ENCODE peak calls at places on chromosomes 4 and X, in five cellular contexts. A is testis, G is endodermal cell, D is neural progenitor cell, B is upper lobe of right lung. M is an unnamed sample.

GRCh38 chr4:188596027-188596426 is 456.8 kb downstream of the TRIML1 start:
- DNase-seq in B (no peak), G (no peak), D (no peak), A (no peak), M (no peak)

GRCh38 chr4:120290553-120290952 is 223.9 kb upstream of the MAD2L1 start:
- DNase-seq in A (no peak), D (no peak), B (no peak), G (no peak), M (no peak)

GRCh38 chr4:159360549-159360948 is 257.7 kb downstream of the RAPGEF2 start:
- DNase-seq in A (no peak), G (no peak), B (no peak), D (no peak), M (no peak)

GRCh38 chrX:23493941-23494374 is 159.3 kb downstream of the PTCHD1 start:
- DNase-seq in G (no peak), A (no peak), D (no peak), B (no peak), M (no peak)

GRCh38 chrX:123739474-123739873 is 6.6 kb upstream of the THOC2 start:
- DNase-seq in G (no peak), A (no peak), D (no peak), B (no peak), M (no peak)

GRCh38 chrX:15404712-15405111 is 20.5 kb upstream of the VEGFD start:
- DNase-seq in A (peak), G (no peak), B (no peak), D (no peak), M (no peak)

GRCh38 chr4:124061413-124061812 is 651.1 kb downstream of the ANKRD50 start:
- DNase-seq in G (no peak), A (no peak), D (no peak), B (no peak), M (no peak)

GRCh38 chr4:109588176-109588575 is 28.1 kb downstream of the MCUB start:
- DNase-seq in D (no peak), A (no peak), B (no peak), G (no peak), M (no peak)

GRCh38 chr4:158302076-158302866 is 92.0 kb downstream of the TMEM144 start:
- DNase-seq in A (no peak), B (no peak), D (no peak), G (no peak), M (no peak)

GRCh38 chr4:2045518-2045951 is 13.6 kb upstream of the NAT8L start:
- DNase-seq in A (no peak), G (no peak), D (no peak), B (peak), M (no peak)

GRCh38 chr4:23680616-23681518 is 209.0 kb downstream of the PPARGC1A start:
- DNase-seq in G (no peak), A (no peak), B (no peak), D (no peak), M (no peak)

GRCh38 chrX:126165721-126166401 is at the start of gene DCAF12L2:
- DNase-seq in D (peak), B (no peak), G (peak), A (peak), M (peak)

GRCh38 chr4:122577808-122578781 is 42.8 kb downstream of the IL21 start:
- DNase-seq in D (peak), A (peak), G (peak), B (no peak), M (no peak)

GRCh38 chrX:40012039-40012799 is 85.5 kb downstream of the BCOR start:
- DNase-seq in G (peak), A (no peak), B (peak), D (peak), M (peak)

GRCh38 chrX:101417981-101418841 is 10.2 kb downstream of the HNRNPH2 start:
- DNase-seq in A (peak), G (peak), D (peak), B (peak), M (peak)

GRCh38 chr4:145618210-145618911 is 824 bp upstream of the MMAA start:
- DNase-seq in G (no peak), A (no peak), D (peak), B (no peak), M (no peak)

GRCh38 chr4:146739182-146739581 is 100.5 kb downstream of the POU4F2 start:
- DNase-seq in D (no peak), A (no peak), G (no peak), B (no peak), M (no peak)

GRCh38 chrX:18422325-18422724 is 3.1 kb upstream of the CDKL5 start:
- DNase-seq in D (no peak), G (no peak), A (no peak), B (no peak), M (no peak)

GRCh38 chrX:144612076-144612475 is 635.2 kb upstream of the SPANXN1 start:
- DNase-seq in A (no peak), B (no peak), G (no peak), D (no peak), M (no peak)

GRCh38 chr4:151485541-151486131 is 76.7 kb downstream of the FHIP1A start:
- DNase-seq in G (peak), B (no peak), A (no peak), D (no peak), M (no peak)

GRCh38 chr4:157023941-157024340 is 52.0 kb upstream of the GLRB start:
- DNase-seq in D (no peak), A (no peak), G (no peak), B (no peak), M (no peak)

GRCh38 chr4:64883087-64883926 is 474.1 kb upstream of the TECRL start:
- DNase-seq in D (no peak), A (no peak), G (no peak), B (no peak), M (no peak)

GRCh38 chr4:109682875-109683274 is 20.4 kb downstream of the CASP6 start:
- DNase-seq in B (no peak), A (no peak), G (no peak), D (peak), M (no peak)

GRCh38 chr4:92091335-92091734 is 212.4 kb upstream of the GRID2 start:
- DNase-seq in G (peak), D (peak), B (no peak), A (no peak), M (no peak)

GRCh38 chr4:72076562-72076961 is 44.8 kb downstream of the NPFFR2 start:
- DNase-seq in G (no peak), A (no peak), B (no peak), D (no peak), M (no peak)

GRCh38 chr4:133147922-133148689 is 988 bp upstream of the PCDH10 start:
- DNase-seq in G (peak), A (peak), D (peak), B (peak), M (peak)

GRCh38 chrX:17476411-17476810 is 101.4 kb downstream of the NHS start:
- DNase-seq in D (no peak), A (no peak), B (no peak), G (no peak), M (no peak)

GRCh38 chr4:144778364-144778763 is 132.4 kb downstream of the HHIP start:
- DNase-seq in G (no peak), B (no peak), D (no peak), A (no peak), M (no peak)

GRCh38 chrX:39755152-39756032 is 342.4 kb downstream of the BCOR start:
- DNase-seq in B (peak), D (peak), G (peak), A (peak), M (peak)

GRCh38 chr4:10461850-10462400 is 4.7 kb upstream of the ZNF518B start:
- DNase-seq in G (peak), B (no peak), D (no peak), A (no peak), M (no peak)

GRCh38 chr4:3784469-3785291 is 18.5 kb downstream of the ADRA2C start:
- DNase-seq in A (no peak), B (no peak), G (no peak), D (peak), M (peak)

GRCh38 chrX:1537031-1537715 is at the start of gene P2RY8:
- DNase-seq in A (peak), D (no peak), G (no peak), B (peak), M (peak)

GRCh38 chr4:76723916-76724315 is 174.0 kb downstream of the SOWAHB start:
- DNase-seq in A (peak), D (peak), G (no peak), B (no peak), M (no peak)

GRCh38 chrX:21382715-21383114 is 8.5 kb downstream of the CNKSR2 start:
- DNase-seq in D (no peak), A (no peak), G (no peak), B (no peak), M (no peak)

GRCh38 chrX:72468607-72469006 is 104.0 kb downstream of the HDAC8 start:
- DNase-seq in G (no peak), B (no peak), D (no peak), A (no peak), M (no peak)

GRCh38 chrX:123846598-123847038 is 13.2 kb upstream of the XIAP start:
- DNase-seq in B (no peak), A (no peak), G (no peak), D (no peak), M (no peak)

GRCh38 chr4:99615210-99615834 is 40.7 kb downstream of the MTTP start:
- DNase-seq in D (no peak), A (no peak), B (no peak), G (no peak), M (no peak)

GRCh38 chr4:80471701-80472100 is 136.2 kb downstream of the CFAP299 start:
- DNase-seq in A (no peak), D (peak), B (peak), G (peak), M (peak)

GRCh38 chrX:85627363-85627762 is 247.9 kb upstream of the POF1B start:
- DNase-seq in A (no peak), G (no peak), B (no peak), D (peak), M (no peak)

DNA sequence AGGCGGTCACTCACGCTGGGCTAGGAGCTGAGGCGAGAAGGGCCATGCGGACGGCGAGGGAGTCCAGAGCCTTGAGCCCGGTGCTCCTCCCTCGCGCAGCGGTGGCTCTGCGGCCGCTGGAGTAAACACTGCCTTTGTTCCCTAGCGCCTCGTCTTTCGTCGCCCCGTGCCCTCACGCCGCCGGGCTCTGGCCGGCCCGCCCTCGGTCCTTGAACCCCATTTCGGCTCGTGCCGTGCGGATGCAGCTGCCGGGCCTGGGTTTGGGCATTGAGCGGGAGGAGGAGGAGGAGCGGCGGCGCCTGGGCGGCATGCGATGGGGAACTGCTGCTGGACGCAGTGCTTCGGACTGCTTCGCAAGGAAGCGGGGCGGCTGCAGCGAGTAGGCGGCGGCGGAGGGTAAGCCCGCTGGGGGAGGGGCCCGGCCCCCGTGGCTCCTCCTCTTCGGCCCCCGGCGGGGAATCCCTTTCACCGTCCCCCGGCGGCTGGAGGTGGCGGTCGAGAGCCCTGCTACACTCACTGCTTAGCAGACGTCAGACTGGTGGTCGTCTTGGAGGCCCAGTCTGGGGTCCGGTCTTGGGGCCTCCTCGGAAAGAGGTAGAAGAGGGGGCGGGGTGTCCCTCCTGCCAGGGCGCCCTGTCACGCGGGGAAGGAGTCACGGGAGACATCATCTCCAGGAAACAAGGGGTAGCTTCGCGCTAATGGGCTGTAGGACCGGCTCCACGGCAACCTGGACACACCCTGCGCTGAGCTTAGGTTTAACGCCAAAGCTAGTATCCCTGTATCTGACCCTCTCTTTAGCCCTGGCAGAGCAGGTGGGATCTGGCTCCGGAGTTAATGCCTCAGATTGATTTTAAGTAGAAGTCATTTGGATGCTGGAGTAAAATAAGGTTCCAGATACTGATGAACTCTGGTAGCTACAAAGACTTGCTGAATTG is at the start of gene AP1AR:
- DNase-seq in A (peak), G (peak), B (peak), D (peak), M (peak)
- TF ChIP-seq CTCF in A (no peak), G (peak), B (peak), D (peak), M (no peak)

GRCh38 chr4:115973768-115974167 is 860.3 kb upstream of the NDST4 start:
- DNase-seq in B (no peak), G (peak), A (no peak), D (peak), M (no peak)
- H3K27ac ChIP-seq in B (no peak), G (peak), A (no peak), D (peak), M (no peak)

GRCh38 chr4:40046311-40046980 is 10.2 kb upstream of the N4BP2 start:
- DNase-seq in A (no peak), D (no peak), G (no peak), B (no peak), M (peak)
- TF ChIP-seq CTCF in A (no peak), D (no peak), G (peak), B (no peak), M (no peak)

GRCh38 chr4:102345795-102346100 is 466 bp upstream of the SLC39A8 start:
- DNase-seq in D (no peak), A (no peak), G (no peak), B (no peak), M (no peak)
- H3K27ac ChIP-seq in D (no peak), A (peak), G (no peak), B (peak), M (peak)

M was measured in left lung.